ENCODE peak calls at places on chromosome 3, in seven cellular contexts. X, V, T, L, N, S and K are unnamed samples.

GRCh38 chr3:141311170-141311495 is 57.2 kb upstream of the ZBTB38 start:
- DNase-seq in X (no peak), V (no peak), T (no peak), L (no peak), N (no peak), S (no peak), K (no peak)

GRCh38 chr3:60594025-60594424 is 657.2 kb downstream of the FHIT start:
- DNase-seq in X (peak; percentile 79), V (no peak), T (peak; percentile 87), L (peak; percentile 71), N (no peak), S (peak; percentile 33), K (no peak)

GRCh38 chr3:111246967-111247760 is 175.5 kb downstream of the NECTIN3 start:
- DNase-seq in X (no peak), V (peak; percentile 2), T (no peak), L (peak; percentile 7), N (no peak), S (no peak), K (peak; percentile 21)

GRCh38 chr3:194215392-194215791 is 79.4 kb downstream of the HES1 start:
- DNase-seq in X (no peak), V (no peak), T (no peak), L (no peak), N (no peak), S (no peak), K (no peak)

GRCh38 chr3:157156844-157157635 is 2.9 kb downstream of the CCNL1 start:
- DNase-seq in X (no peak), V (no peak), T (no peak), L (no peak), N (no peak), S (no peak), K (no peak)

GRCh38 chr3:51974963-51975856 is at the start of gene ABHD14A:
- DNase-seq in X (peak; percentile 85), V (peak; percentile 68), T (peak; percentile 79), L (peak; percentile 77), N (peak; percentile 63), S (peak; percentile 72), K (peak; percentile 86)

GRCh38 chr3:81929697-81930096 is 168.3 kb upstream of the GBE1 start:
- DNase-seq in X (no peak), V (no peak), T (no peak), L (peak; percentile 34), N (no peak), S (no peak), K (no peak)

GRCh38 chr3:85162905-85163304 is 204.1 kb downstream of the CADM2 start:
- DNase-seq in X (no peak), V (no peak), T (no peak), L (no peak), N (no peak), S (no peak), K (no peak)

GRCh38 chr3:51716805-51717204 is 9.9 kb downstream of the GRM2 start:
- DNase-seq in X (no peak), V (no peak), T (peak; percentile 17), L (no peak), N (no peak), S (no peak), K (peak; percentile 1)

GRCh38 chr3:13300546-13301294 is 119.4 kb downstream of the NUP210 start:
- DNase-seq in X (no peak), V (no peak), T (no peak), L (peak; percentile 0), N (no peak), S (no peak), K (no peak)

GRCh38 chr3:168467085-168467714 is 371.5 kb upstream of the GOLIM4 start:
- DNase-seq in X (no peak), V (no peak), T (no peak), L (peak; percentile 5), N (peak; percentile 2), S (no peak), K (no peak)

GRCh38 chr3:79872483-79872882 is 104.7 kb upstream of the ROBO1 start:
- DNase-seq in X (no peak), V (no peak), T (no peak), L (no peak), N (peak; percentile 96), S (no peak), K (no peak)

GRCh38 chr3:79878697-79879096 is 110.9 kb upstream of the ROBO1 start:
- DNase-seq in X (no peak), V (no peak), T (no peak), L (no peak), N (no peak), S (no peak), K (no peak)

GRCh38 chr3:79870006-79870620 is 102.3 kb upstream of the ROBO1 start:
- DNase-seq in X (no peak), V (no peak), T (no peak), L (no peak), N (no peak), S (no peak), K (no peak)

GRCh38 chr3:79871656-79872055 is 103.9 kb upstream of the ROBO1 start:
- DNase-seq in X (no peak), V (no peak), T (no peak), L (no peak), N (peak; percentile 51), S (no peak), K (no peak)

GRCh38 chr3:79874646-79875045 is 106.8 kb upstream of the ROBO1 start:
- DNase-seq in X (no peak), V (no peak), T (no peak), L (no peak), N (no peak), S (no peak), K (no peak)
- TF ChIP-seq POLR2A in X (no peak), V (no peak), T (no peak), L (no peak), N (no peak), S (no peak), K (no peak)

DNA sequence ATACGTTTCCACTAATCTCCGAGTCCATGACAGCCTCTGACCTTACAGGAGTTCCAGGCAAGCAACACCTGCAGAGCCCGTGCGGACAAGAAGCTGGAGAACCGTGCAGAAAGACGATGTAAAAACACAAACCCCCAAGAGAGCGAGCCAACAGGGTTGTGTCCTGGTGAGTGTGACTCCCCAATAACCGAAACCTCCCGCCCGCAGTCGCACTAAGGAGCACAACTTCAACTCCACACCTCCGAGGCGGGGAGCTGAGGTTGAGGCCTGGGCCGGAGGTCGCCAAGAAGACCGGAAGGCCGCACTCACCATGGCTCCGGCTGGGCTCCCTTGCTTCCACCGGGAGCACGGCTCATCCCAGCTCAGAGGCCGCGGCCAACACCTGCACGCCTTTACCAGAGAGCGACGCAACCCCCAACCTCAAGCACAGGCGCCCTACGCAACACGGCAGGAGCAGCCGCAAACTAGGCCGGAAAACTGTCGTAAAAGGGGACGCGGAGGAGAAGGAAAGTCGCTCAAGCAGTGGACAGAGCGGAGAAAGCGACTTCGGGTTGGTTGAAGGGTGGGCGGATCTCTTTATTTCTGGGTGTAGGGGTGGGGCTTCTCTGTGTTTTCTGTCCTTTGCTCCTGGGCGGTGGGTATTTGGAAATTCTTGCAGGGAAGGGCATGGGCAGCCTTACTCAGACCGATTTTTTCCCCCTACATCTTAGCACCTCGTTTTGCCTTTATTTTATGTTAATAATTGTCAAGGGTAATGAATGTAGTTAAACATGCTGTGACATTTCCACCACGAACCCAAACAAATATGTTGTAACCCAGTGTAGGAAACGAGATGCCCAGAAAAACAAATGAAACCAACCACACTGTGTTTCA is at the start of gene DNAJC19:
- DNase-seq in X (peak; percentile 94), V (peak; percentile 85), T (peak; percentile 97), L (peak; percentile 96), N (peak; percentile 96), S (peak; percentile 94), K (peak; percentile 83)
- TF ChIP-seq POLR2A in X (no peak), V (peak; percentile 68), T (peak; percentile 41), L (peak; percentile 80), N (peak; percentile 93), S (peak; percentile 76), K (peak; percentile 86)

GRCh38 chr3:126475411-126476114 is at the start of gene ZXDC:
- DNase-seq in X (peak; percentile 97), V (peak; percentile 93), T (peak; percentile 97), L (peak; percentile 97), N (peak; percentile 94), S (peak; percentile 92), K (peak; percentile 100)
- TF ChIP-seq POLR2A in X (no peak), V (peak; percentile 87), T (peak; percentile 94), L (peak; percentile 77), N (peak; percentile 81), S (peak; percentile 93), K (peak; percentile 92)

GRCh38 chr3:42195879-42196330 is 70.1 kb downstream of the CCK start:
- DNase-seq in X (no peak), V (no peak), T (no peak), L (no peak), N (no peak), S (no peak), K (no peak)
- TF ChIP-seq POLR2A in X (no peak), V (no peak), T (no peak), L (no peak), N (no peak), S (no peak), K (no peak)

GRCh38 chr3:115783938-115784738 is 160.8 kb downstream of the GAP43 start:
- DNase-seq in X (peak; percentile 93), V (peak; percentile 90), T (peak; percentile 97), L (peak; percentile 96), N (peak; percentile 89), S (peak; percentile 94), K (peak; percentile 82)
- TF ChIP-seq POLR2A in X (no peak), V (peak; percentile 36), T (peak; percentile 66), L (peak; percentile 67), N (no peak), S (peak; percentile 63), K (peak; percentile 59)

DNA sequence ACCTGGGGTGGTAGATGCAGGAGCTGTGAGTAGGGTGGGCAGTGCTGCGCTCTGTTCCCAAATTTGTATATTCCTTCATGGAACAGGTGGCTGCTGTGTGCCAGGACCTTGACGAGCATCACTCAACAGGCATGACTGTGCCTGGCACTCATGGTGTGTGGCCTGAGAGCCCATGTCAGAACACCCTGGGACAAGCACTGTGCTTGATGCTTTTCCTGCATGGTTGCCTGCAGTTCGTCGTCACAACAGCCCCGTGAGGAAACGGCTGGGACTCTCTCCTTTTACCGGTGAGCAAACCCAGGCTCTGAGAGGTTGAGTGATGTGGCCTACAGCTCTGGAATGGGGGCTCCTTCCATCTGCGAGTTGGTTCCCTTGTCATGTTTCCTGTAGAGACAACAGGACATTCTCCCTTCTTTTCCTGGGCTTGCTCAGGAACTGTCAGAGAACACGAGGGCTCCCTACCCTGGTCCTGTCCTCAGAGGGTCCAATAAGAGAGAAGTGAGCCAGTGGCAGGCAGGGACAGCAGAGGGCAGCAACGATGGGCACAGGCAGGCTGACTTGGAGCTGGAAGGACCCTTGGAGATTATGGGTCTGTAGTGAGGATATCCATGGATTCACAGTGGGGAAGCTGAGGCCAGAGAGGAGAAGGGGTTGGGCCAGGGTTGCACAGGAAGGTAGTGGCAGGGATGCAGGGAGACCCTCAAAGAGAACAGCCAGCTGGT is 37.4 kb downstream of the PRKCD start:
- DNase-seq in X (no peak), V (no peak), T (no peak), L (no peak), N (no peak), S (no peak), K (no peak)
- TF ChIP-seq POLR2A in X (no peak), V (no peak), T (no peak), L (no peak), N (no peak), S (no peak), K (no peak)

GRCh38 chr3:122383915-122384697 is at the start of gene FAM162A:
- DNase-seq in X (peak; percentile 97), V (peak; percentile 80), T (peak; percentile 97), L (peak; percentile 97), N (peak; percentile 96), S (peak; percentile 87), K (peak; percentile 80)
- TF ChIP-seq POLR2A in X (no peak), V (peak; percentile 90), T (peak; percentile 88), L (peak; percentile 96), N (peak; percentile 86), S (peak; percentile 93), K (peak; percentile 80)